ENCODE peak calls at places on chromosomes 2 and 18, in five cellular contexts. One of them, this sample, is unnamed.

GRCh38 chr2:237886702-237887481 is 27.5 kb downstream of the RAMP1 start:
- DNase-seq in PC-9: no peak
- DNase-seq in MM.1S: no peak
- DNase-seq in GM23248: no peak
- DNase-seq in fibroblast of lung: peak; percentile 91
- DNase-seq in this sample: peak; percentile 82

GRCh38 chr2:15050483-15050882 is 418.0 kb downstream of the LRATD1 start:
- DNase-seq in PC-9: no peak
- DNase-seq in MM.1S: no peak
- DNase-seq in GM23248: peak; percentile 18
- DNase-seq in fibroblast of lung: peak; percentile 63
- DNase-seq in this sample: peak; percentile 10

GRCh38 chr2:241242306-241242705 is 53.8 kb downstream of the ANO7 start:
- DNase-seq in PC-9: no peak
- DNase-seq in MM.1S: no peak
- DNase-seq in GM23248: no peak
- DNase-seq in fibroblast of lung: no peak
- DNase-seq in this sample: no peak

GRCh38 chr18:13273800-13274199 is 55.2 kb downstream of the LDLRAD4 start:
- DNase-seq in PC-9: no peak
- DNase-seq in MM.1S: no peak
- DNase-seq in GM23248: no peak
- DNase-seq in fibroblast of lung: no peak
- DNase-seq in this sample: no peak

GRCh38 chr18:12749136-12749535 is 46.3 kb downstream of the PSMG2 start:
- DNase-seq in PC-9: no peak
- DNase-seq in MM.1S: no peak
- DNase-seq in GM23248: no peak
- DNase-seq in fibroblast of lung: no peak
- DNase-seq in this sample: no peak

GRCh38 chr2:230922951-230923717 is 1.9 kb downstream of the GPR55 start:
- DNase-seq in PC-9: no peak
- DNase-seq in MM.1S: no peak
- DNase-seq in GM23248: no peak
- DNase-seq in fibroblast of lung: no peak
- DNase-seq in this sample: no peak

GRCh38 chr2:100730290-100730868 is 89.6 kb upstream of the NPAS2 start:
- DNase-seq in PC-9: peak; percentile 72
- DNase-seq in MM.1S: peak; percentile 27
- DNase-seq in GM23248: peak; percentile 85
- DNase-seq in fibroblast of lung: peak; percentile 85
- DNase-seq in this sample: peak; percentile 53

GRCh38 chr2:157480182-157480961 is 36.5 kb upstream of the CYTIP start:
- DNase-seq in PC-9: no peak
- DNase-seq in MM.1S: no peak
- DNase-seq in GM23248: peak; percentile 87
- DNase-seq in fibroblast of lung: peak; percentile 32
- DNase-seq in this sample: no peak

GRCh38 chr2:64944484-64944883 is 44.7 kb upstream of the SLC1A4 start:
- DNase-seq in PC-9: peak; percentile 52
- DNase-seq in MM.1S: no peak
- DNase-seq in GM23248: no peak
- DNase-seq in fibroblast of lung: no peak
- DNase-seq in this sample: no peak

GRCh38 chr18:13139885-13140450 is 78.6 kb upstream of the LDLRAD4 start:
- DNase-seq in PC-9: no peak
- DNase-seq in MM.1S: no peak
- DNase-seq in GM23248: no peak
- DNase-seq in fibroblast of lung: no peak
- DNase-seq in this sample: no peak

GRCh38 chr2:41234093-41234492 is 782.2 kb upstream of the SLC8A1 start:
- DNase-seq in PC-9: no peak
- DNase-seq in MM.1S: no peak
- DNase-seq in GM23248: no peak
- DNase-seq in fibroblast of lung: no peak
- DNase-seq in this sample: no peak

GRCh38 chr2:191114403-191114886 is 36.3 kb downstream of the STAT4 start:
- DNase-seq in PC-9: no peak
- DNase-seq in MM.1S: peak; percentile 64
- DNase-seq in GM23248: peak; percentile 45
- DNase-seq in fibroblast of lung: peak; percentile 3
- DNase-seq in this sample: no peak

GRCh38 chr2:7510353-7510752 is 593.1 kb downstream of the RNF144A start:
- DNase-seq in PC-9: no peak
- DNase-seq in MM.1S: no peak
- DNase-seq in GM23248: peak; percentile 14
- DNase-seq in fibroblast of lung: no peak
- DNase-seq in this sample: no peak

GRCh38 chr2:63048367-63049171 is 2.1 kb upstream of the OTX1 start:
- DNase-seq in PC-9: no peak
- DNase-seq in MM.1S: no peak
- DNase-seq in GM23248: no peak
- DNase-seq in fibroblast of lung: no peak
- DNase-seq in this sample: no peak

GRCh38 chr2:140880573-140880972 is 1250.2 kb downstream of the LRP1B start:
- DNase-seq in PC-9: no peak
- DNase-seq in MM.1S: no peak
- DNase-seq in GM23248: no peak
- DNase-seq in fibroblast of lung: peak; percentile 80
- DNase-seq in this sample: peak; percentile 18

GRCh38 chr2:199160677-199161465 is 296.9 kb downstream of the SATB2 start:
- DNase-seq in PC-9: peak; percentile 55
- DNase-seq in MM.1S: no peak
- DNase-seq in GM23248: peak; percentile 89
- DNase-seq in fibroblast of lung: peak; percentile 86
- DNase-seq in this sample: peak; percentile 95

GRCh38 chr2:215764441-215765048 is 248.8 kb downstream of the MREG start:
- DNase-seq in PC-9: no peak
- DNase-seq in MM.1S: no peak
- DNase-seq in GM23248: peak; percentile 75
- DNase-seq in fibroblast of lung: peak; percentile 87
- DNase-seq in this sample: peak; percentile 89

GRCh38 chr18:31688601-31689000 is 4.2 kb upstream of the B4GALT6 start:
- DNase-seq in PC-9: peak; percentile 34
- DNase-seq in MM.1S: no peak
- DNase-seq in GM23248: no peak
- DNase-seq in fibroblast of lung: no peak
- DNase-seq in this sample: no peak

GRCh38 chr18:80046961-80047541 is 12.8 kb downstream of the RBFA start:
- DNase-seq in PC-9: no peak
- DNase-seq in MM.1S: no peak
- DNase-seq in GM23248: no peak
- DNase-seq in fibroblast of lung: no peak
- DNase-seq in this sample: no peak

GRCh38 chr2:136251777-136252477 is 134.0 kb upstream of the CXCR4 start:
- DNase-seq in PC-9: no peak
- DNase-seq in MM.1S: no peak
- DNase-seq in GM23248: no peak
- DNase-seq in fibroblast of lung: no peak
- DNase-seq in this sample: no peak

GRCh38 chr2:6506311-6507258 is 359.1 kb downstream of the CMPK2 start:
- DNase-seq in PC-9: no peak
- DNase-seq in MM.1S: no peak
- DNase-seq in GM23248: peak; percentile 32
- DNase-seq in fibroblast of lung: peak; percentile 12
- DNase-seq in this sample: peak; percentile 95

GRCh38 chr18:69490072-69490471 is 89.4 kb downstream of the DOK6 start:
- DNase-seq in PC-9: no peak
- DNase-seq in MM.1S: no peak
- DNase-seq in GM23248: no peak
- DNase-seq in fibroblast of lung: peak; percentile 20
- DNase-seq in this sample: no peak

GRCh38 chr2:17104454-17104853 is 413.8 kb downstream of the RAD51AP2 start:
- DNase-seq in PC-9: no peak
- DNase-seq in MM.1S: no peak
- DNase-seq in GM23248: peak; percentile 55
- DNase-seq in fibroblast of lung: peak; percentile 43
- DNase-seq in this sample: peak; percentile 80

GRCh38 chr2:205996156-205996555 is 89.8 kb downstream of the INO80D start:
- DNase-seq in PC-9: no peak
- DNase-seq in MM.1S: no peak
- DNase-seq in GM23248: no peak
- DNase-seq in fibroblast of lung: no peak
- DNase-seq in this sample: no peak

GRCh38 chr2:62306751-62307468 is 111.0 kb downstream of the B3GNT2 start:
- DNase-seq in PC-9: peak; percentile 99
- DNase-seq in MM.1S: peak; percentile 94
- DNase-seq in GM23248: no peak
- DNase-seq in fibroblast of lung: no peak
- DNase-seq in this sample: no peak

GRCh38 chr2:119015849-119016248 is 73.9 kb downstream of the MARCO start:
- DNase-seq in PC-9: no peak
- DNase-seq in MM.1S: no peak
- DNase-seq in GM23248: no peak
- DNase-seq in fibroblast of lung: no peak
- DNase-seq in this sample: no peak

GRCh38 chr2:68839260-68839833 is 31.9 kb downstream of the BMP10 start:
- DNase-seq in PC-9: no peak
- DNase-seq in MM.1S: no peak
- DNase-seq in GM23248: peak; percentile 25
- DNase-seq in fibroblast of lung: no peak
- DNase-seq in this sample: no peak

GRCh38 chr18:58224425-58224750 is 180.4 kb downstream of the NEDD4L start:
- DNase-seq in PC-9: no peak
- DNase-seq in MM.1S: no peak
- DNase-seq in GM23248: no peak
- DNase-seq in fibroblast of lung: no peak
- DNase-seq in this sample: peak; percentile 52

GRCh38 chr2:80244905-80245584 is 59.5 kb downstream of the LRRTM1 start:
- DNase-seq in PC-9: no peak
- DNase-seq in MM.1S: no peak
- DNase-seq in GM23248: no peak
- DNase-seq in fibroblast of lung: no peak
- DNase-seq in this sample: no peak

GRCh38 chr2:225471492-225471891 is 72.0 kb downstream of the NYAP2 start:
- DNase-seq in PC-9: no peak
- DNase-seq in MM.1S: no peak
- DNase-seq in GM23248: no peak
- DNase-seq in fibroblast of lung: no peak
- DNase-seq in this sample: no peak

GRCh38 chr18:48486762-48487161 is 52.1 kb upstream of the CTIF start:
- DNase-seq in PC-9: peak; percentile 62
- DNase-seq in MM.1S: no peak
- DNase-seq in GM23248: peak; percentile 71
- DNase-seq in fibroblast of lung: no peak
- DNase-seq in this sample: peak; percentile 78
- H3K4me1 ChIP-seq in PC-9: peaks cover 32% of the 10 kb centered on the region
- H3K4me1 ChIP-seq in MM.1S: no peaks in the 10 kb centered on the region
- H3K4me1 ChIP-seq in GM23248: peaks cover 48% of the 10 kb centered on the region
- H3K4me1 ChIP-seq in fibroblast of lung: peaks cover 17% of the 10 kb centered on the region
- H3K4me1 ChIP-seq in this sample: peaks cover 25% of the 10 kb centered on the region

GRCh38 chr2:134594399-134594798 is 124.4 kb downstream of the TMEM163 start:
- DNase-seq in PC-9: no peak
- DNase-seq in MM.1S: no peak
- DNase-seq in GM23248: no peak
- DNase-seq in fibroblast of lung: no peak
- DNase-seq in this sample: no peak
- H4K20me1 ChIP-seq in PC-9: no peaks in the 10 kb centered on the region
- H4K20me1 ChIP-seq in MM.1S: no peaks in the 10 kb centered on the region
- H4K20me1 ChIP-seq in GM23248: no peaks in the 10 kb centered on the region
- H4K20me1 ChIP-seq in fibroblast of lung: no peaks in the 10 kb centered on the region
- H4K20me1 ChIP-seq in this sample: no peaks in the 10 kb centered on the region

GRCh38 chr18:23593720-23594119 is 7.4 kb upstream of the NPC1 start:
- DNase-seq in PC-9: peak; percentile 52
- DNase-seq in MM.1S: no peak
- DNase-seq in GM23248: peak; percentile 95
- DNase-seq in fibroblast of lung: peak; percentile 56
- DNase-seq in this sample: peak; percentile 88
- H3K4me2 ChIP-seq in PC-9: no peak overlapping the region
- H3K4me2 ChIP-seq in MM.1S: no peak overlapping the region
- H3K4me2 ChIP-seq in GM23248: peak overlapping the region; percentile 43
- H3K4me2 ChIP-seq in fibroblast of lung: no peak overlapping the region
- H3K4me2 ChIP-seq in this sample: peak overlapping the region; percentile 35

DNA sequence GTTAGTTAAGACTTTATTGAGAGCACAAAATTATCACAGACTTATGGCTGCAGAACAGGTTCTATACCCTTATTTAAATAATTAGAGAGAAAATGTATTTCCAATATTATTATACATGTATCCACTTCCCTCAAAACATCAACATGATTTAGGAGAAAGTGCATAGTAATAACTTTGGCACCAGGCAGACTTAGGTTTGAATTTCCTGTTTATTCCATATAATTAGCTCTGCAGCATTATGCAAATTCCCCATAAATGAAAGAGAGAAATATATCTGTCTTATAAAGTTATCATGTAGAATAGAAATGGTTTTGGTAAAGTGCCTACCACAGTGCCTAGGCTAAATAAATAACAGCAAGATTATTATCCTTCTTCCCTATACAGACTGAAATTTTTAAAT is 15.3 kb downstream of the SCN9A start:
- DNase-seq in PC-9: no peak
- DNase-seq in MM.1S: no peak
- DNase-seq in GM23248: no peak
- DNase-seq in fibroblast of lung: no peak
- DNase-seq in this sample: no peak
- H3K4me1 ChIP-seq in PC-9: no peaks in the 10 kb centered on the region
- H3K4me1 ChIP-seq in MM.1S: no peaks in the 10 kb centered on the region
- H3K4me1 ChIP-seq in GM23248: peaks cover 9% of the 10 kb centered on the region
- H3K4me1 ChIP-seq in fibroblast of lung: peaks cover 3% of the 10 kb centered on the region
- H3K4me1 ChIP-seq in this sample: peaks cover 3% of the 10 kb centered on the region

DNA sequence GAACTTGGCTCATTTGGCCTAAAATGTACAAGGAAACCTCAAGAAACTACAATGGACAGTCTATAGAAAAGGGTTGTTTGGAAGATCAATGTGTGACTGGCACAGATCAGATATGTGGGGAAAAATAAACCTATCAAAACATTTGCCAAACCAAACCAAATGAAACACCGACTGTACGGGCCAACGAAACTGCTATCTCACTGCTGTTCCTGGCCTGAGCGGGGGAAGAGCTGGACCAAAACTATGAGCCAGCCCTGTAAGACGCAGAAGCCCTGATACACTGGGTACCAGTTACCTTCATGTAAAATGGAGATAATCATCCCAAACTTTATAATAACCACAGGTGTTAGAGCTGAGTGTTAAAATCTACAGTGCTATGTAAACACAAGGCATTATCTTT is 11.7 kb downstream of the CDC42EP3 start:
- DNase-seq in PC-9: no peak
- DNase-seq in MM.1S: peak; percentile 2
- DNase-seq in GM23248: peak; percentile 1
- DNase-seq in fibroblast of lung: no peak
- DNase-seq in this sample: no peak
- H4K20me1 ChIP-seq in PC-9: peaks cover 4% of the 10 kb centered on the region
- H4K20me1 ChIP-seq in MM.1S: no peaks in the 10 kb centered on the region
- H4K20me1 ChIP-seq in GM23248: peaks cover 52% of the 10 kb centered on the region
- H4K20me1 ChIP-seq in fibroblast of lung: no peaks in the 10 kb centered on the region
- H4K20me1 ChIP-seq in this sample: peaks cover 95% of the 10 kb centered on the region

DNA sequence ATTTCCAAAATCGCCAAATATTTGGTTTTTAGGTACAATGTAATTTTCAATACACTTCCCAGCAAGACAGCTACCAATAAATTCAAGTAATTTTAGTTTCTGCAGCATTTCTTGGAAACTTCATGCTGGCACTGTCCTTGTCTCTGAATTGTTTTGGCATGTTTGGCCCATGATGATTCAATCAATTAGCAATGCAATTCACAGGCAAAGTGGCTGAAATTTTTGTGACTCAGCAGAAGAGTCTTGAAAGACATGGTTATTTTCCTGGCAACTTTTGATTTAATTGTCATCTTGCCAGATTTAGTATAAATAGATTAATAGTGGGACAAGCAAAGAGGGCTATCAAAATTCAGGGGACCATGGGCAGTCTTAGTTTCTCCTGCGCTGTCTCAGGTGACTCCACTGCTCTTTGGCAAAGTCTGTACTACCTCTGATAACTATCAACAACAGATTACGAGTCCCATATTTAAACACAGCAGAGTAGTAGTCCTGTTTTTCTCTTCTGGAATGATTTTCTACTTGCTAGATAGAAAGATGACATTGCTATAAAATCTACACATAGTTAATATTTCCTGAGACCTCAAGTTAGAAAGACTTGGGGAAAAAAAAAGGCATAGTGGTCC is 88.9 kb upstream of the CYP26B1 start:
- DNase-seq in PC-9: peak; percentile 79
- DNase-seq in MM.1S: no peak
- DNase-seq in GM23248: peak; percentile 92
- DNase-seq in fibroblast of lung: peak; percentile 70
- DNase-seq in this sample: peak; percentile 88
- H3K4me2 ChIP-seq in PC-9: peak overlapping the region; percentile 17
- H3K4me2 ChIP-seq in MM.1S: no peak overlapping the region
- H3K4me2 ChIP-seq in GM23248: peak overlapping the region; percentile 80
- H3K4me2 ChIP-seq in fibroblast of lung: no peak overlapping the region
- H3K4me2 ChIP-seq in this sample: peak overlapping the region; percentile 26

This sample was measured in astrocyte.